ENCODE peak calls at places on chromosomes 13 and 19, in ten cellular contexts. Q is heart right ventricle; N is uterus; H is aorta; T is heart left ventricle; M is CD4-positive, alpha-beta T cell; A is Peyer's patch; S is HL-60; P is esophagus muscularis mucosa; L is fibroblast of lung. B is an unnamed sample. For H3K27me3, the result is how much of the 10 kb centered on the place peaks cover.

GRCh38 chr13:57627663-57628062 is 3.9 kb upstream of the PCDH17 start:
- DNase-seq in Q (no peak), P (no peak), S (peak), H (no peak), N (no peak), L (peak), T (no peak), M (no peak), A (no peak), B (peak)

GRCh38 chr13:60716296-60716695 is 319.3 kb downstream of the TDRD3 start:
- DNase-seq in T (no peak), L (no peak), A (no peak), H (no peak), S (no peak), Q (no peak), P (no peak), N (no peak), M (no peak), B (no peak)

GRCh38 chr13:62280590-62280989 is 864.9 kb upstream of the PCDH20 start:
- DNase-seq in S (no peak), Q (no peak), L (no peak), M (no peak), T (no peak), N (no peak), A (no peak), H (no peak), P (no peak), B (no peak)

GRCh38 chr13:51044023-51044665 is 66.9 kb downstream of the C13orf42 start:
- DNase-seq in A (no peak), P (peak), T (no peak), S (no peak), M (no peak), H (no peak), N (no peak), Q (no peak), L (no peak), B (peak)

GRCh38 chr19:2333027-2333806 is 4.7 kb downstream of the SPPL2B start:
- DNase-seq in A (no peak), T (no peak), P (no peak), N (no peak), Q (no peak), M (no peak), L (no peak), H (no peak), S (no peak), B (no peak)

GRCh38 chr19:46495789-46496099 is at the start of gene PNMA8B:
- DNase-seq in T (peak), A (no peak), P (no peak), L (peak), Q (peak), N (no peak), S (no peak), M (peak), H (peak), B (no peak)

GRCh38 chr19:38049105-38049649 is 142.2 kb downstream of the SIPA1L3 start:
- DNase-seq in A (peak), Q (no peak), S (peak), M (peak), N (no peak), T (no peak), P (no peak), L (no peak), H (no peak), B (no peak)

GRCh38 chr13:36030670-36031331 is 100.4 kb downstream of the DCLK1 start:
- DNase-seq in T (no peak), P (no peak), S (no peak), H (no peak), N (peak), L (peak), Q (no peak), M (no peak), A (no peak), B (no peak)

GRCh38 chr13:47216176-47216822 is 319.4 kb upstream of the HTR2A start:
- DNase-seq in Q (no peak), P (no peak), H (no peak), N (no peak), M (no peak), A (no peak), S (no peak), T (no peak), L (no peak), B (no peak)

GRCh38 chr19:33110201-33110910 is 21.6 kb upstream of the WDR88 start:
- DNase-seq in N (no peak), H (no peak), Q (no peak), A (no peak), L (peak), S (no peak), T (no peak), P (no peak), M (no peak), B (no peak)

GRCh38 chr13:31951215-31951678 is 80.3 kb upstream of the FRY start:
- DNase-seq in A (peak), S (peak), H (no peak), M (no peak), P (no peak), T (peak), Q (peak), L (no peak), N (no peak), B (no peak)

GRCh38 chr13:103040006-103040405 is 26.2 kb downstream of the SLC10A2 start:
- DNase-seq in A (no peak), N (no peak), P (no peak), S (no peak), T (no peak), M (no peak), Q (no peak), L (no peak), H (no peak), B (no peak)

GRCh38 chr19:9622531-9622930 is 1.5 kb upstream of the ZNF561 start:
- DNase-seq in M (no peak), T (no peak), H (no peak), P (no peak), S (no peak), A (no peak), N (no peak), Q (no peak), L (peak), B (no peak)

GRCh38 chr13:82480415-82480814 is 1401.9 kb downstream of the SLITRK1 start:
- DNase-seq in L (no peak), Q (no peak), H (no peak), A (no peak), N (no peak), T (no peak), M (no peak), P (no peak), S (no peak), B (no peak)

GRCh38 chr19:10760268-10760944 is 42.5 kb downstream of the DNM2 start:
- DNase-seq in M (peak), N (no peak), S (no peak), Q (no peak), L (no peak), H (no peak), P (no peak), A (peak), T (no peak), B (no peak)

GRCh38 chr13:30623392-30623791 is 5.7 kb downstream of the USPL1 start:
- DNase-seq in L (no peak), N (no peak), T (no peak), S (no peak), A (no peak), M (no peak), P (no peak), Q (no peak), H (no peak), B (no peak)

GRCh38 chr19:535017-535835 is 3.7 kb downstream of the CDC34 start:
- DNase-seq in A (no peak), H (no peak), M (no peak), T (no peak), N (no peak), L (no peak), Q (no peak), P (no peak), S (no peak), B (no peak)

GRCh38 chr13:96499646-96500045 is 409.7 kb downstream of the HS6ST3 start:
- DNase-seq in Q (no peak), S (no peak), H (no peak), N (no peak), M (no peak), P (no peak), L (no peak), T (no peak), A (no peak), B (no peak)

GRCh38 chr19:7778081-7778480 is 15.0 kb downstream of the CLEC4M start:
- DNase-seq in L (no peak), Q (no peak), H (no peak), P (no peak), A (no peak), N (no peak), T (no peak), S (peak), M (no peak), B (no peak)

GRCh38 chr13:59111711-59112110 is 1052.0 kb downstream of the DIAPH3 start:
- DNase-seq in M (no peak), Q (no peak), T (no peak), H (no peak), P (no peak), S (no peak), A (no peak), N (no peak), L (peak), B (no peak)

GRCh38 chr19:7699422-7700127 is 2.4 kb downstream of the FCER2 start:
- DNase-seq in Q (no peak), N (no peak), T (no peak), P (no peak), H (no peak), S (no peak), M (no peak), A (no peak), L (no peak), B (no peak)

GRCh38 chr13:53066411-53066810 is 37.8 kb downstream of the OLFM4 start:
- DNase-seq in A (no peak), Q (no peak), H (no peak), T (no peak), L (no peak), P (peak), N (no peak), S (no peak), M (no peak), B (no peak)

GRCh38 chr13:70613295-70613694 is 505.0 kb upstream of the KLHL1 start:
- DNase-seq in T (no peak), Q (no peak), S (no peak), A (no peak), L (peak), M (no peak), N (no peak), P (no peak), H (no peak), B (no peak)

GRCh38 chr19:16417660-16418596 is 53.8 kb downstream of the EPS15L1 start:
- DNase-seq in P (no peak), M (peak), H (peak), N (peak), Q (peak), A (peak), L (peak), S (peak), T (peak), B (peak)

GRCh38 chr13:42526276-42526675 is 47.7 kb upstream of the TNFSF11 start:
- DNase-seq in N (no peak), P (no peak), A (no peak), H (no peak), L (no peak), Q (no peak), S (no peak), M (no peak), T (no peak), B (no peak)

GRCh38 chr13:45327253-45327954 is 13.6 kb downstream of the TPT1 start:
- DNase-seq in S (no peak), Q (no peak), N (no peak), L (no peak), A (no peak), P (no peak), H (no peak), M (no peak), T (no peak), B (no peak)

GRCh38 chr13:109058071-109058470 is 428.7 kb downstream of the MYO16 start:
- DNase-seq in A (no peak), S (no peak), L (no peak), M (no peak), N (no peak), P (no peak), T (no peak), H (no peak), Q (no peak), B (no peak)

GRCh38 chr13:51552027-51552426 is 32.2 kb upstream of the WDFY2 start:
- DNase-seq in A (no peak), P (no peak), T (no peak), Q (no peak), N (no peak), L (no peak), H (no peak), M (no peak), S (no peak), B (no peak)

GRCh38 chr13:76123548-76123947 is 487.4 kb downstream of the LMO7 start:
- DNase-seq in T (no peak), Q (no peak), L (no peak), A (no peak), P (no peak), S (no peak), N (no peak), H (no peak), M (no peak), B (no peak)

GRCh38 chr13:50588736-50589135 is 254.8 kb downstream of the DLEU7 start:
- DNase-seq in A (no peak), L (no peak), M (no peak), N (no peak), Q (no peak), H (no peak), P (no peak), S (no peak), T (no peak), B (no peak)

GRCh38 chr13:93775507-93776108 is 549.0 kb downstream of the GPC6 start:
- DNase-seq in H (no peak), P (no peak), A (no peak), M (no peak), N (no peak), L (peak), S (no peak), T (no peak), Q (no peak), B (no peak)

GRCh38 chr13:73167046-73167820 is 108.4 kb downstream of the KLF5 start:
- DNase-seq in N (no peak), H (no peak), S (no peak), M (no peak), P (no peak), L (no peak), T (no peak), A (no peak), Q (no peak), B (peak)

GRCh38 chr19:30158067-30158892 is 213.9 kb upstream of the ZNF536 start:
- DNase-seq in S (no peak), L (no peak), Q (no peak), A (no peak), N (no peak), T (no peak), P (no peak), H (peak), M (no peak), B (no peak)

GRCh38 chr19:38290631-38291147 is 13.4 kb upstream of the C19orf33 start:
- DNase-seq in L (peak), A (no peak), S (no peak), T (no peak), H (no peak), P (no peak), M (no peak), Q (no peak), N (no peak), B (no peak)

GRCh38 chr19:18020212-18021067 is 12.5 kb downstream of the ARRDC2 start:
- DNase-seq in S (no peak), N (peak), L (no peak), T (peak), P (peak), H (peak), Q (peak), A (no peak), M (no peak), B (no peak)

GRCh38 chr19:1074512-1075283 is 7.7 kb downstream of the ARHGAP45 start:
- DNase-seq in P (peak), A (peak), T (peak), H (peak), M (peak), S (no peak), Q (peak), L (no peak), N (peak), B (no peak)

DNA sequence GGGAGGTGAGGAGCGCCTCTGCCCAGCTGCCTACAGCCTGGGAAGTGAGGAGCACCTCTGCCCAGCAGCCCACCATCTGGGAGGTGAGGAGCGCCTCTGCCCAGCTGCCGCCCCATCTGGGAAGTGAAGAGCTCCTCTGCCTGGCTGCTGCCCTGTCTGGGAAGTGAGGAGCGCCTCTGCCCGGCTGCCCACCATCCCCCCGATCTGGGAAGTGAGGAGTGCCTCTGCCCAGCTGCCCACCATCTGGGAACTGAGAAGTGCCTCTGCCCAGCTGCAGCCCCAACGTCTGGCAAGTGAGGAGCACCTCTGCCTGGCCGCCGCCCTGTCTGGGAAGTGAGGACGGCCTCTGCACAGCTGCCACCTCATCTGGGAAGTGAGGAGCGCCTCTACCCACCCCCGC is 64.3 kb downstream of the ZNF708 start:
- DNase-seq in M (no peak), Q (no peak), H (no peak), L (no peak), P (no peak), A (no peak), N (no peak), S (no peak), T (no peak), B (no peak)
- H3K27me3 ChIP-seq in M (under half), Q (under half), H (under half), L (under half), P (under half), A (under half), N (under half), S (under half), T (under half), B (under half)

DNA sequence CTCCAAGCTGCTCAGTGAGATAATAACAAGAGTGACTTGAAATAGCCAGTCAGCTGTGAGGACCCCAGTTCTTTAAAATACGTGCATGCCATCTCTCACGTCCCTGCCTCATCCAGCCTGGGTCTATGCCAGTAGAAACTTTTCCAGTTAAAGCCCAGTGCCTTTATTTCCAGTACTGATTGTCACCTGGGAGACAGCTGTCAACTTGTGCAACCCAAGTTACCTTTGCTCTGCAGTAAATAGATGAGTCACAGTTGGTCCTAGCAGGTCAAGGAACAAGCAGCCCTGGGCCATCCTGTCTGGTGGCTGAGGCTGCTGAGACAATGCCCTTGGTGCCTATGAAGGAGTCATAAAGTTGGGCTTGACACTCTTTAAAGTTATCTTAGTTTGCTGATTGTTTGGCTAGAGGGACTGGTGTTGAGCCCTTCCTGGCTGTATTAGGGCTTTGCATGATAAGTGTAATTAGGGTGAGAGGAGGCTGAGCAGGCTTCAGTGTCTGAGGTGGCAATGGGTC is 228.7 kb downstream of the LACC1 start:
- DNase-seq in P (peak), H (no peak), T (peak), N (peak), S (no peak), M (no peak), L (no peak), A (no peak), Q (peak), B (peak)
- H3K27me3 ChIP-seq in P (under half), H (under half), T (under half), N (under half), S (under half), M (under half), L (under half), A (under half), Q (under half), B (under half)

GRCh38 chr13:27854606-27855005 is 62.3 kb downstream of the GSX1 start:
- DNase-seq in Q (no peak), P (peak), S (no peak), T (no peak), L (no peak), H (no peak), N (no peak), M (no peak), A (no peak), B (no peak)

GRCh38 chr13:27853871-27854270 is 61.6 kb downstream of the GSX1 start:
- DNase-seq in M (no peak), L (no peak), A (no peak), Q (no peak), N (no peak), T (no peak), H (no peak), P (peak), S (no peak), B (no peak)

GRCh38 chr13:27853345-27853744 is 61.1 kb downstream of the GSX1 start:
- DNase-seq in P (no peak), M (no peak), L (no peak), N (no peak), T (no peak), H (no peak), A (no peak), Q (no peak), S (no peak), B (peak)

GRCh38 chr13:27857271-27857670 is 62.5 kb upstream of the PDX1 start:
- DNase-seq in L (no peak), H (no peak), S (no peak), N (no peak), Q (no peak), A (no peak), T (no peak), P (peak), M (no peak), B (no peak)

DNA sequence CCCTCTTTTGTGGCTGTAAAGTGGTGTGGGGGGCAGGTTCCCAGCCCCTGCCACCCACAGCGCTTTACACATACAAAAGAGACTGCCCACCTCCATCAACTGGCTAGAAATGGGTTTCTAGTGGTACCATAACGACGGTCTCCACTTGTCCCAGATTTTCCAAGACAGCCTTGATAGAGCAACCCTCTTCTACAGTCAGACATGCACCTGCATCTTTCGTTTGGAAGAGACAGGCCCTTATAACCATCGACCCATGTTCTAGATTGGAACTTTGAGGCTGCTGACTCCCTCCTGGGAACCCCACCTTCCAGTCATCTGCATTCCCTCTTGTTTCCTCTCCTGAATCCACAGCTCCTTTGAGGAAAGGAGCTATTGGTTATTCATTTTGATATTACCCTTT is 63.1 kb downstream of the GSX1 start:
- DNase-seq in A (no peak), L (no peak), P (peak), N (no peak), S (no peak), Q (no peak), H (no peak), M (no peak), T (no peak), B (no peak)
- H3K27me3 ChIP-seq in A (under half), L (under half), P (half or more), N (under half), S (under half), Q (half or more), H (under half), M (under half), T (under half), B (under half)

GRCh38 chr19:48511800-48512503 is at the start of gene LMTK3:
- DNase-seq in M (peak), L (peak), A (peak), Q (no peak), P (no peak), H (no peak), T (no peak), S (no peak), N (no peak), B (no peak)
- H3K27me3 ChIP-seq in M (under half), L (under half), A (under half), Q (under half), P (under half), H (under half), T (under half), S (under half), N (under half), B (under half)

GRCh38 chr19:13872339-13872694 is 4.6 kb upstream of the NANOS3 start:
- DNase-seq in H (no peak), Q (no peak), A (no peak), S (no peak), L (no peak), P (no peak), M (no peak), T (no peak), N (no peak), B (no peak)

GRCh38 chr19:13866463-13867046 is 10.4 kb upstream of the NANOS3 start:
- DNase-seq in T (no peak), S (no peak), H (no peak), A (no peak), M (no peak), N (no peak), L (no peak), P (no peak), Q (no peak), B (no peak)

GRCh38 chr19:13865578-13866462 is 11.1 kb upstream of the NANOS3 start:
- DNase-seq in M (no peak), H (no peak), T (peak), A (no peak), L (no peak), P (peak), S (no peak), Q (no peak), N (no peak), B (no peak)

GRCh38 chr19:13868663-13869062 is 8.3 kb upstream of the NANOS3 start:
- DNase-seq in T (no peak), A (no peak), L (no peak), H (no peak), P (no peak), M (no peak), S (no peak), N (no peak), Q (no peak), B (no peak)

DNA sequence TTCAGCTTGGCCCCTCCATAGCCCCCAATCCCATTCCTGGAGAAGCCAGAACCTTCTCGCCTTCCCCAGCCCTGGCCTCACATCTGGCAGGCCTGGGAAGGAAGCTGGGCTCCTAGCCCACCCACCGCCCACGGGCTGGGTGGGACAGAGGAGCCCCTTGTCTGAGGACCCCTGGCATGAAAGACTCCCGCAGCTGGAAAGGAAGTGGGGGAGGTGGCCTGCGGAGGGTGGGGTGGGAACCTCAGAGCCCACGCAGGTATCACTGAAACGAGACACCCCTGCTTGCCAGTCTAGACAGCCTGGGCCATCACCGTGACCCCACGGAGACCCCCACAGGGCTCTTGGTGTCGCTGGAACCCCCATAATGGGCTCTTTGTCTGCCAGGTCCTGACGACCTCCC is 7.6 kb upstream of the NANOS3 start:
- DNase-seq in M (no peak), A (no peak), P (no peak), S (no peak), T (no peak), N (no peak), L (no peak), H (no peak), Q (no peak), B (no peak)
- H3K27me3 ChIP-seq in M (under half), A (under half), P (under half), S (under half), T (under half), N (under half), L (under half), H (under half), Q (under half), B (under half)

B was measured in Caco-2.